ENCODE peak calls at places on chromosomes 5 and 9, in six cellular contexts. A is left ventricle myocardium inferior; Q is astrocyte; L is CD4-positive, alpha-beta T cell; V is foreskin fibroblast; O is heart right ventricle. W is an unnamed sample.

GRCh38 chr5:26940981-26941380 is 97.4 kb downstream of the CDH9 start:
- DNase-seq in V (no peak), L (no peak), A (no peak), O (no peak), Q (peak), W (no peak)

GRCh38 chr5:147286296-147286695 is 51.5 kb downstream of the STK32A start:
- DNase-seq in A (no peak), O (no peak), Q (peak), L (no peak), V (no peak), W (no peak)

GRCh38 chr9:111828193-111828592 is 33.5 kb upstream of the SHOC1 start:
- DNase-seq in A (no peak), Q (no peak), O (no peak), V (peak), L (no peak), W (no peak)

GRCh38 chr5:117261948-117262606 is 687.5 kb upstream of the SEMA6A start:
- DNase-seq in O (no peak), A (no peak), V (no peak), Q (no peak), L (no peak), W (no peak)

GRCh38 chr5:148776780-148777179 is 49.6 kb upstream of the ADRB2 start:
- DNase-seq in L (no peak), Q (peak), A (no peak), O (no peak), V (peak), W (no peak)

GRCh38 chr5:42021923-42022322 is 96.8 kb downstream of the FBXO4 start:
- DNase-seq in V (peak), L (no peak), Q (peak), O (no peak), A (no peak), W (no peak)

GRCh38 chr5:149442563-149443182 is 63.6 kb upstream of the IL17B start:
- DNase-seq in V (peak), A (peak), L (peak), O (peak), Q (no peak), W (peak)

GRCh38 chr5:75052461-75053285 is at the start of gene GCNT4:
- DNase-seq in L (peak), Q (peak), V (peak), O (peak), A (peak), W (no peak)

GRCh38 chr9:100428871-100429654 is 2.1 kb downstream of the MSANTD3 start:
- DNase-seq in V (peak), L (no peak), A (no peak), Q (peak), O (peak), W (no peak)

GRCh38 chr9:15711531-15712295 is 158.9 kb downstream of the CCDC171 start:
- DNase-seq in A (no peak), V (peak), O (no peak), L (no peak), Q (peak), W (no peak)

GRCh38 chr9:130713286-130713975 is 19.9 kb downstream of the EXOSC2 start:
- DNase-seq in O (peak), L (no peak), Q (no peak), A (no peak), V (peak), W (no peak)

GRCh38 chr5:74766348-74766886 is 500 bp downstream of the GFM2 start:
- DNase-seq in A (no peak), O (no peak), V (no peak), Q (peak), L (no peak), W (peak)

GRCh38 chr5:104606258-104606829 is 1043.8 kb upstream of the NUDT12 start:
- DNase-seq in Q (no peak), V (no peak), O (no peak), L (no peak), A (no peak), W (no peak)

GRCh38 chr5:134092875-134093274 is 21.6 kb upstream of the TCF7 start:
- DNase-seq in Q (peak), A (no peak), V (peak), L (no peak), O (no peak), W (no peak)

GRCh38 chr5:107772418-107773310 is 101.9 kb upstream of the EFNA5 start:
- DNase-seq in O (peak), A (peak), L (no peak), Q (no peak), V (no peak), W (no peak)

GRCh38 chr9:131666779-131667178 is 73.1 kb downstream of the RAPGEF1 start:
- DNase-seq in A (no peak), Q (no peak), V (no peak), L (peak), O (no peak), W (no peak)

GRCh38 chr5:137220523-137220927 is 278.6 kb downstream of the SPOCK1 start:
- DNase-seq in A (no peak), O (no peak), Q (peak), L (no peak), V (peak), W (no peak)

GRCh38 chr9:6449645-6450044 is 36.6 kb downstream of the UHRF2 start:
- DNase-seq in O (no peak), V (no peak), Q (no peak), A (no peak), L (no peak), W (no peak)

GRCh38 chr5:98248949-98249348 is 524.5 kb upstream of the RGMB start:
- DNase-seq in O (no peak), A (no peak), V (peak), L (no peak), Q (peak), W (no peak)

DNA sequence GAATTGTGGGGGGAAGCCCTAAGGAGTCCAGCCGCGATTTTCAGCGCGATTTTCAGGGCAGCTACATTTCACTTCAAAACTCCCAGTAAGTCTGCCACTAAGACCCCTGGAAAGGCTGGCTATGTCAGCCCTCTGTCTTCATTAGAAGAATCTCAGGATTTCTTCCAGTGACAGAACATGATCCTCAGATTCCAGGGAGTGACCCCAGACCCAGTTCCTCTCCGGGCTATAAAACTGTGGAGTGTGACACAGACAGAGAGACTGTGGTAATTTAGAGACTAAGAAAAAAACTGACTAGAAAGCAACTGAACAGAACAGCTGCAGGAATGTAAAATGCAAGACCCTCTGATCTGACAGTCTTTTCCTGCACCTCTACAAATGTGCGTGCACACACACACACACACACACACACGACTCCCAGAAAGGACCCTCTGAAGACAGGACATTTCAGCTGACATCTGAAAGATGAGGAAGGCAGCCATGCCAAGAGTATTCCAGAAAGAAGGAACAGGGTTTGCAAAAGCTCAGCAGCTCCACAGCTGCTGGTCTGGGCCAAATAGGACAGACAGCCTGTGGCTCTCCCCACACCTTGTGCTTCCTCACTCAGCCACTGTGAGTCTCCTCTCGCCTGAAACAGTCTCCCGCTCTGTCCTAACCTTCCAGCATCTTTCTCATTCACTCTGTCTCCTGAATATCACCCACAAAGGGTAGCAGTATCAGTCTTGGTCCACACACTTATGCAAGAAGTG is 188.9 kb downstream of the PALM2AKAP2 start:
- DNase-seq in L (no peak), V (peak), A (no peak), Q (no peak), O (peak), W (no peak)
- TF ChIP-seq CTCF in L (no peak), V (peak), A (peak), Q (peak), O (peak), W (no peak)

DNA sequence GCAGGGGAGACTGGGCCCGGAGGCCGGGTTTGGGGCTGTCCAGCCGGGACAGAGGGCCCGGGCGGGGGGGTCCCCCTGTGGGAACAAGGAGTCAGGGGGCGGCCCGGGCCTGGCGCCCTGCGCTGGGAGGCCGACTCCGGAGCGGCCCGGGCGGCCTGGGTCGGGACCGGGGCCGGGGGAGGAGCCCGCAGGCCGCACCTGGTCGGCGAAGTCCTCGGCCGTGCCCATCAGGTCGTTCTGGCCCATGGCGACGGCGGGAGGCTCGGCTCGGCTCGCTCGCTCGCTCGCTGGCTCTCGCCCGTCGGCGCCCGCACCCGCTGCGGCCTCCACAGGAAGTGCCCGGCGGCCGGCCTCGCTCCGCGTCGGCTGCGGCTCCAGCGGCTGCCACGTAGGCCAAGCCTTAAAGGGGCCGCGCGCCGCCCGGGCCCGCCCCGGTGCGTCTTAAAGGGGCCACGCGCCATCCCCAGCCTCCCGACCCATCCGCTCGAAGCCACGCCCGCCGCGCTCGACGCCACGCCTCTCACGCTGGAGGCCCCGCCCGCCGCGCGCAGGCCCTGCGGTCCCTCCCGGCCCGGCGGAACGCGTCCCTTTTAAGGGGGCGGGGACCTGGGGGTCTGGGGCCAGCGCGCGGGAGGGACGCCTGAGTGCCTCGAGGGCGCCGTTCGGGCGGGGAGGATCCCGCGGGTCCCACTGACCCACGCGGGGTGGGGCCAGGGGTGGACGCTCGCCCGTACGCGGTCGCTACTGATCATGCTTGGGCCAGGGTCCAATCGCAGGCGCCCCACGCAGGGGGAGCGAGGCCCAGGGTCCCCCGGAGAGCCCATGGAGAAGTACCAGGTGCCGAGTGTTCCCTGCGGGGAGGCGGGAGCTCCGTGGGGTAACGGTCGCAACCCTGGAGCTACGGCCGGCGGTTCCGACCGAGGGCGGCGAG is at the start of the genes STKLD1 and SURF4:
- DNase-seq in V (peak), Q (peak), A (peak), L (peak), O (peak), W (peak)
- TF ChIP-seq CTCF in V (no peak), Q (no peak), A (peak), L (no peak), O (no peak), W (no peak)

GRCh38 chr9:1718836-1719235 is 296.3 kb upstream of the SMARCA2 start:
- DNase-seq in Q (no peak), L (no peak), O (no peak), A (no peak), V (no peak), W (no peak)
- TF ChIP-seq CTCF in Q (no peak), L (no peak), O (no peak), A (no peak), V (no peak), W (no peak)

DNA sequence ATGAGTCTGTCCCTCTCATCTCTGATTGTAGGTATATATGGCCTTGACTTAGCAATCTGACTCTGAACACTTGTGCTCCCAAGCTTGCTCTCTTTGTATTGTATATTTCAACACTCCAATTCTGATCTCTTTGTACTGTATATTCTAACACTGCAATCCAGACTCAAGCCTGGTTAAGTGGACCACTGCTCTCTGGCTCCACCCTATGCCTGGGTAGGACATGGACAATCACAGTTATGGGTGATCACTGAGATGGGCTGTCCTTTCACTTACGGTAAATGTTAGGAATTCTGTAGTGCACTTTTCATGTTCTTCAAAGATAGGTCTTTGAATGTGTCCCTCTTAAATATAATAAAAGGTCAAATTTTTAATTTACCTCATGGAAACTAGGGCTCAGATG is 165.1 kb downstream of the TLR4 start:
- DNase-seq in V (no peak), L (no peak), O (no peak), A (no peak), Q (no peak), W (no peak)
- TF ChIP-seq CTCF in V (no peak), L (no peak), O (no peak), A (no peak), Q (no peak), W (no peak)

DNA sequence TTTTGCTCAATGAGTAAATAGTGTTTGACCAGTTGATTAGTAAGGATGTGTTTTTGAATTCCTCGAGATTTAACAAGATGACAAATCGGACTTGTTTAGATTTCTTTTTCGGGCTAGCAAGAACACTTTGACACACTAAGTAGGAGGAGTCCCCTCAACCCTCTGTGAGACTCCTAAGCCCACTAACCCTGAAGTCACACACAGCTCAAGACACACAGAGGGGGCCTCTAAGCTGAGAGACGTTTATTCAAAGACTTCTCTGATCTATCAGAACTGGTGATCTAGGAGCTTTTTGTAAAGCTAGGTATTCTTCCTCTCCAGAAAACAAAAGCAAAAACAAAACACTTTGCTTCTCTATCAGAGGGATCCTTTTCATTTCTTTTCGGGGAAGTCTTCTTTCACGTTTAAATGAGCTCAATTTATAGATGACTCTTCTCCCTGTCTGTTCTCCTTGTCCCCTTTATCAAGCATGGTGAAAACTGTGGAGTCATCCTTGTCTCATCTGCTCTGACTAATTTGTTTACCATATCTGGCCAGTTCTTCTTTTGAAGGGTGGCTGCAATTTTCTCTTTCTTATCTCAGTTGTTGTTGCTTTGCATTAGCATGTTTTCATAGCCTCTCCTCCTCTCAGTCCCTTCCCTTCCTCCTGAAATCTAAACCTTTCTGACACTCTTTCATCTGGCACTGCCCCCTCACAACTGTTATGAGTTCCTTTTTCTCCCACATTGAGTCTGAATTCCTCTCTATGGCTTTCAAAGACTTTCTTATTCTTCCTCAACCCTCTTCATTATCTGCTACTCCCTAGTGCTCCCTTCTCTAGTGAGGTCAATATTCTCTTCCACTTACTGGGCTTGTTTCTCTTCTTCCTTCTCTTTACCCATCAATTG is 68.5 kb upstream of the RAI14 start:
- DNase-seq in O (no peak), V (peak), L (no peak), A (no peak), Q (peak), W (no peak)
- TF ChIP-seq CTCF in O (no peak), V (no peak), L (no peak), A (no peak), Q (no peak), W (no peak)

GRCh38 chr9:21454149-21454548 is 13.9 kb downstream of the IFNA1 start:
- DNase-seq in A (no peak), V (peak), O (no peak), Q (peak), L (no peak), W (no peak)

GRCh38 chr9:21450733-21451394 is 10.6 kb downstream of the IFNA1 start:
- DNase-seq in L (no peak), A (no peak), V (peak), O (no peak), Q (no peak), W (no peak)

GRCh38 chr9:21452681-21453080 is 12.4 kb downstream of the IFNA1 start:
- DNase-seq in A (no peak), Q (no peak), V (no peak), L (no peak), O (no peak), W (no peak)

GRCh38 chr9:21455320-21455719 is 15.1 kb downstream of the IFNA1 start:
- DNase-seq in V (peak), O (no peak), A (no peak), Q (no peak), L (no peak), W (no peak)
- TF ChIP-seq CTCF in V (peak), O (peak), A (peak), Q (peak), L (peak), W (peak)

GRCh38 chr9:121262953-121263352 is 5.0 kb upstream of the GSN start:
- DNase-seq in A (no peak), Q (no peak), V (no peak), O (no peak), L (no peak), W (no peak)
- TF ChIP-seq CTCF in A (no peak), Q (no peak), V (no peak), O (no peak), L (no peak), W (no peak)